ENCODE peak calls at places on chromosomes 5 and 9, in four cellular contexts. L is GM12878, M is K562, Q is HL-60. V is an unnamed sample.
A peak's percentile ranks its signal among the peaks of the same experiment; 100 is the strongest.

GRCh38 chr5:56307714-56308346 is 74.7 kb upstream of the ANKRD55 start:
- DNase-seq in M (no peak), L (no peak), Q (no peak), V (no peak)

GRCh38 chr9:73026375-73026774 is 73.5 kb upstream of the ALDH1A1 start:
- DNase-seq in M (no peak), Q (no peak), L (no peak), V (no peak)

GRCh38 chr5:180908998-180909731 is 10.2 kb downstream of the BTNL8 start:
- DNase-seq in L (no peak), Q (peak; percentile 64), M (no peak), V (no peak)

GRCh38 chr9:93288891-93289883 is 105.2 kb downstream of the WNK2 start:
- DNase-seq in Q (no peak), L (no peak), M (no peak), V (no peak)

GRCh38 chr5:180126716-180127681 is 55.4 kb upstream of the RNF130 start:
- DNase-seq in M (peak; percentile 45), L (no peak), Q (peak; percentile 26), V (peak; percentile 79)

GRCh38 chr9:95512751-95513120 is 4.0 kb downstream of the PTCH1 start:
- DNase-seq in Q (peak; percentile 47), M (peak; percentile 51), L (no peak), V (no peak)

GRCh38 chr9:33346564-33346963 is 55.8 kb downstream of the AQP7 start:
- DNase-seq in M (no peak), Q (no peak), L (no peak), V (no peak)

GRCh38 chr5:81856948-81857928 is 106.3 kb upstream of the SSBP2 start:
- DNase-seq in Q (no peak), M (peak; percentile 58), L (no peak), V (no peak)

GRCh38 chr9:84481819-84482218 is 141.3 kb upstream of the SLC28A3 start:
- DNase-seq in Q (no peak), L (no peak), M (no peak), V (no peak)

GRCh38 chr5:153445875-153446567 is 44.4 kb upstream of the GRIA1 start:
- DNase-seq in Q (no peak), L (no peak), M (no peak), V (no peak)

GRCh38 chr5:141811287-141812155 is 66.7 kb downstream of the PCDH1 start:
- DNase-seq in M (peak; percentile 51), L (no peak), Q (no peak), V (peak; percentile 69)

GRCh38 chr5:156124713-156125112 is 202.3 kb upstream of the SGCD start:
- DNase-seq in M (no peak), L (no peak), Q (no peak), V (no peak)

DNA sequence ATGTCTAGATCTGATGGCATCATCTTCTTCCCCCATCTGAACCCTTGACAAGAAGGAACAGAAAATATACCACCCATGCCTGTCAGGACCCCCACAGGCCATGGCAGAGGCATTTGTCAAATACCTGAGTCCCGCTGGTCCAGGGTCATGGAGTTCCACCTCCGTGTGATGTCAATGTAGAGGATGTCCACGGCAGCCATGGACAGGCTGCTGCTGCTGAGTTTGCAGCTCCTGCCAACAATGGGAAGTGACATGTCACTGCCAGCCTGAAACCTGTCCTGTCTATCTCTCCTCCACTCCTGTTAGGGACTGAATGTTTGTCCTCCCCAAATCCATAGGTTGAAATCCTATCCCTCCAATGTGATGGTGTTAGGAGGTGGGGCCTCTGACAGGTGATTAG is 208.8 kb downstream of the DAB2IP start:
- DNase-seq in Q (no peak), M (no peak), L (no peak), V (no peak)
- TF ChIP-seq SPI1 in Q (no peak), M (no peak), L (no peak), V (no peak)

GRCh38 chr5:99320461-99320860 is 391.7 kb upstream of the CHD1 start:
- DNase-seq in L (no peak), Q (no peak), M (no peak), V (no peak)

GRCh38 chr5:99317136-99317535 is 388.3 kb upstream of the CHD1 start:
- DNase-seq in M (no peak), L (no peak), Q (no peak), V (no peak)

GRCh38 chr5:99316484-99316883 is 387.7 kb upstream of the CHD1 start:
- DNase-seq in Q (no peak), L (no peak), M (no peak), V (no peak)

DNA sequence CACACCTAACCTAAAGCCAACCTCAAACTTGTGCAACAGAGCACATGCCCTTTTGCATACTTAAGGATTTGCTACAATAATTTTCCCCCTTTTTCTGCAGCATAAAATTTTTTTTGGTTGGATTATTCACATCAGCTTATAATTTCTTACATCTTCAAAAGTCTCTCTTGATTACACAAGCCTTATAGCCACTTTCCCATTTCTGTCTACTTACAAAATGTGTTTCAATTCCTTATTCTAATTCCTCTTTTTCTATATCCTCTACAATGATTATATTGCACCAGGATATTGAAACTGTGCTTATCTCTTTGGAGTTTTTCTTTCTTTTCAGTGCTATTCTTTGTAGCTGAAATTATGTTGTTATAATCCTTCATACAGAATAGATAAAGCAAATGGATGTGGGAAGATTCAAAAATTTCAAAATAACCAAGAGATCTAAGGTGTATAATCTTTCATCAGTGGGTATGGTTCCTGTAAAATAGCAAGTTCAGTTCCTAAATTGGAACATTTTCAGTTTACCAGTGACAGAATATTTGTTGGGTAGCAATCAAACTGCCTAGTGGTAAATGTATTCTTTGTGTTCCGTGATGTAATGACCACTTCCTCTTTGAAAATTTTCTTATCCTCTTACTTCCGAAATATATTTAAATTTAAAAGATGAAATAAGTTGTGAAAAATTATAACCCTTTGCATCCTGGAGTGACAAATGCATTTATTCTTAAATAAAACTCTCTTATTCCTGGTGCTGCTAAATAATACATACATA is 386.8 kb upstream of the CHD1 start:
- DNase-seq in Q (no peak), M (no peak), L (no peak), V (no peak)
- TF ChIP-seq POLR2AphosphoS5 in Q (no peak), M (no peak), L (no peak), V (no peak)

GRCh38 chr5:177996660-177997318 is 747 bp upstream of the PROP1 start:
- DNase-seq in Q (no peak), M (no peak), L (no peak), V (no peak)

GRCh38 chr5:177994063-177994462 is 2.0 kb downstream of the PROP1 start:
- DNase-seq in Q (peak; percentile 0), L (no peak), M (no peak), V (no peak)

GRCh38 chr5:177994561-177995190 is 1.4 kb downstream of the PROP1 start:
- DNase-seq in Q (no peak), M (no peak), L (no peak), V (no peak)

GRCh38 chr5:177997319-177997670 is 1.3 kb upstream of the PROP1 start:
- DNase-seq in M (peak; percentile 6), Q (no peak), L (no peak), V (no peak)

DNA sequence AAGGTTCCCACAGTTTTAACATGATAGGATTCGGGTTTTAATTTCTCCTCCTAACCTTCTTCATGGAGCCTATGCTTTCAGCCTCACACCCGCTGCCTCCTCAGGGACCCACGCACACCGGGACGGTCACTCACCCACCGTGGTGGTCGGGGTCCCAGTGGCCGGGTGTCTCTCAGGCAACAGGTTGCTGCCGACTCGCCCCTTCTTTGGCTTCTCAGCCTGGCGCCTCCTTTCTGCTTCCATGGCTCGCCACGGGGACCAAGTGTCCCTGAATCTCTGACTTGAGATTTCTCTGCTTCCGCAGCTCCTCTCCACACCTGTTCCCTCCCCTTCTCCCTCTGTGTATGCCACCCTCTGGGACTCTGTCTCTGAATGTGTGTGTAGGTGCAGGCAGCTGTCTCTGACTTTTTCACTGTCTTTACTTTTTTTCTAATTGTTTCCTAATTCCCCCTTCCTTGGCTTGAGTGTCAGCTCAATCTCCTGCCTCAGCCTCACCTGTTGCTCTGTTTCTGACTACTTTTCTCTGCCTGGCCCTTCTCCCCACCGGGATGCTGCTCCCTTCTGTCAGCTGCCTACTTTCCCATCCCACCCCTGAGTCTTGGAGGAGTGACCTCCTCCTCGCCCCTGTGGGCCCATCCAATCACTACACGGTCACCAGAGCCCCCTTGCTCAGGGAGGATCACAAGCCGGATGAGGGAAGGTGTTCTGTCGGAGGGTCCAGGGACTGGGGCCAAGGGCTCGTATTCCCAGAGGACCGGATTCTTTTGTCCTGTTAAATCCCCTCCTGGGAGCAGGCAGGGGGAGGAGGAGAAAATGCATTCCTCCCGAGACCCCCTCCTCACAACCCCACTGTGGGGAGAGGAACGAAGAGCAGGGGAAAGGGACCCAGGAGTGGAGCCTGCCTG is at the start of gene PROP1:
- DNase-seq in M (no peak), L (no peak), Q (no peak), V (no peak)
- TF ChIP-seq SPI1 in M (no peak), L (no peak), Q (no peak), V (no peak)

GRCh38 chr9:21854119-21854518 is 51.7 kb downstream of the MTAP start:
- DNase-seq in Q (no peak), L (no peak), M (no peak), V (no peak)

GRCh38 chr9:21856301-21857094 is 54.1 kb downstream of the MTAP start:
- DNase-seq in L (no peak), M (no peak), Q (no peak), V (no peak)

GRCh38 chr9:21852751-21853150 is 50.3 kb downstream of the MTAP start:
- DNase-seq in L (peak; percentile 27), M (no peak), Q (no peak), V (no peak)

GRCh38 chr9:21853414-21853813 is 51.0 kb downstream of the MTAP start:
- DNase-seq in L (no peak), M (no peak), Q (no peak), V (no peak)

GRCh38 chr9:21854594-21854993 is 52.2 kb downstream of the MTAP start:
- DNase-seq in L (no peak), M (no peak), Q (no peak), V (no peak)
- TF ChIP-seq POLR2AphosphoS5 in L (no peak), M (no peak), Q (no peak), V (no peak)

GRCh38 chr9:99167694-99168093 is 54.0 kb downstream of the ALG2 start:
- DNase-seq in Q (peak; percentile 77), L (no peak), M (no peak), V (no peak)

GRCh38 chr9:99166149-99166548 is 55.6 kb downstream of the ALG2 start:
- DNase-seq in L (no peak), Q (no peak), M (no peak), V (no peak)

GRCh38 chr9:99158629-99159028 is 53.7 kb downstream of the TGFBR1 start:
- DNase-seq in L (no peak), Q (no peak), M (no peak), V (no peak)

GRCh38 chr9:99167120-99167519 is 54.6 kb downstream of the ALG2 start:
- DNase-seq in Q (no peak), M (peak; percentile 41), L (no peak), V (no peak)

GRCh38 chr9:99162759-99163364 is 57.9 kb downstream of the TGFBR1 start:
- DNase-seq in Q (no peak), M (peak; percentile 56), L (no peak), V (no peak)
- TF ChIP-seq SPI1 in Q (no peak), M (no peak), L (no peak), V (no peak)

GRCh38 chr9:114397848-114398605 is 10.2 kb upstream of the AKNA start:
- DNase-seq in Q (peak; percentile 93), M (peak; percentile 96), L (peak; percentile 80), V (peak; percentile 97)
- TF ChIP-seq POLR2AphosphoS5 in Q (peak; percentile 48), M (no peak), L (no peak), V (peak; percentile 19)

GRCh38 chr9:82031538-82032280 is 43.1 kb downstream of the SPATA31D1 start:
- DNase-seq in M (no peak), L (no peak), Q (no peak), V (no peak)
- TF ChIP-seq SPI1 in M (no peak), L (no peak), Q (no peak), V (no peak)

GRCh38 chr5:37668524-37669047 is 171.3 kb downstream of the GDNF start:
- DNase-seq in L (no peak), Q (peak; percentile 41), M (peak; percentile 78), V (no peak)
- TF ChIP-seq POLR2AphosphoS5 in L (no peak), Q (no peak), M (peak; percentile 51), V (no peak)

V was measured in GM12891.